ENCODE peak calls at places on chromosomes 11 and 22, in nine cellular contexts. F is HAP-1; X is cardiac muscle cell; Z is PC-3; G is lower lobe of right lung; R is CD4-positive, CD25-positive, alpha-beta regulatory T cell; N is body of pancreas; J is endothelial cell of umbilical vein; P is mesendoderm. H is an unnamed sample.

GRCh38 chr11:114316980-114317675 is 20.9 kb downstream of the NNMT start:
- DNase-seq in F (no peak), X (peak; percentile 68), Z (no peak), G (no peak), R (no peak), N (peak; percentile 33), J (no peak), P (no peak), H (no peak)

GRCh38 chr11:122883682-122883981 is 1.1 kb downstream of the JHY start:
- DNase-seq in F (no peak), X (peak; percentile 85), Z (no peak), G (no peak), R (no peak), N (no peak), J (no peak), P (no peak), H (no peak)

GRCh38 chr11:3807856-3808845 is at the start of gene PGAP2:
- DNase-seq in F (peak; percentile 62), X (peak; percentile 55), Z (peak; percentile 73), G (peak; percentile 83), R (peak; percentile 68), N (peak; percentile 59), J (peak; percentile 57), P (peak; percentile 92), H (peak; percentile 90)

GRCh38 chr22:22593964-22594656 is 35.0 kb upstream of the PRAME start:
- DNase-seq in F (peak; percentile 47), X (peak; percentile 68), Z (peak; percentile 66), G (peak; percentile 57), R (peak; percentile 69), N (peak; percentile 40), J (peak; percentile 64), P (peak; percentile 72), H (no peak)

GRCh38 chr11:35981581-35981980 is 37.7 kb downstream of the LDLRAD3 start:
- DNase-seq in F (no peak), X (peak; percentile 55), Z (no peak), G (no peak), R (no peak), N (no peak), J (peak; percentile 12), P (no peak), H (peak; percentile 54)

GRCh38 chr22:45709004-45709739 is 37.5 kb downstream of the ATXN10 start:
- DNase-seq in F (peak; percentile 45), X (peak; percentile 47), Z (peak; percentile 74), G (no peak), R (no peak), N (no peak), J (peak; percentile 33), P (no peak), H (peak; percentile 54)

GRCh38 chr11:116144387-116144958 is 628.3 kb downstream of the BUD13 start:
- DNase-seq in F (no peak), X (no peak), Z (no peak), G (no peak), R (no peak), N (no peak), J (no peak), P (peak; percentile 42), H (no peak)

GRCh38 chr11:75597636-75598035 is 35.6 kb downstream of the SERPINH1 start:
- DNase-seq in F (peak; percentile 54), X (peak; percentile 47), Z (peak; percentile 71), G (no peak), R (peak; percentile 20), N (no peak), J (peak; percentile 41), P (peak; percentile 76), H (no peak)

GRCh38 chr11:118060879-118061278 is 16.0 kb upstream of the TMPRSS4 start:
- DNase-seq in F (no peak), X (no peak), Z (no peak), G (no peak), R (no peak), N (peak; percentile 31), J (no peak), P (no peak), H (peak; percentile 76)

GRCh38 chr11:67270256-67271211 is 4.3 kb downstream of the GRK2 start:
- DNase-seq in F (no peak), X (peak; percentile 47), Z (no peak), G (peak; percentile 69), R (peak; percentile 45), N (peak; percentile 70), J (peak; percentile 27), P (peak; percentile 92), H (peak; percentile 86)

GRCh38 chr11:67628710-67629385 is 889 bp downstream of the NUDT8 start:
- DNase-seq in F (no peak), X (no peak), Z (no peak), G (peak; percentile 51), R (no peak), N (no peak), J (no peak), P (peak; percentile 65), H (no peak)

GRCh38 chr22:36606114-36606513 is 77.1 kb upstream of the EIF3D start:
- DNase-seq in F (no peak), X (no peak), Z (no peak), G (no peak), R (no peak), N (peak; percentile 38), J (no peak), P (no peak), H (no peak)

GRCh38 chr22:33470456-33470855 is 412.3 kb upstream of the SYN3 start:
- DNase-seq in F (no peak), X (no peak), Z (no peak), G (no peak), R (no peak), N (no peak), J (no peak), P (no peak), H (no peak)

GRCh38 chr11:133955091-133955846 is 1.5 kb downstream of the IGSF9B start:
- DNase-seq in F (no peak), X (no peak), Z (no peak), G (no peak), R (peak; percentile 46), N (no peak), J (no peak), P (peak; percentile 28), H (peak; percentile 84)

GRCh38 chr11:102306048-102306575 is 11.2 kb upstream of the BIRC3 start:
- DNase-seq in F (no peak), X (no peak), Z (peak; percentile 98), G (peak; percentile 81), R (peak; percentile 51), N (peak; percentile 46), J (no peak), P (no peak), H (no peak)

GRCh38 chr22:34390400-34390799 is 470.1 kb upstream of the LARGE1 start:
- DNase-seq in F (no peak), X (no peak), Z (no peak), G (no peak), R (no peak), N (no peak), J (no peak), P (peak; percentile 26), H (no peak)

DNA sequence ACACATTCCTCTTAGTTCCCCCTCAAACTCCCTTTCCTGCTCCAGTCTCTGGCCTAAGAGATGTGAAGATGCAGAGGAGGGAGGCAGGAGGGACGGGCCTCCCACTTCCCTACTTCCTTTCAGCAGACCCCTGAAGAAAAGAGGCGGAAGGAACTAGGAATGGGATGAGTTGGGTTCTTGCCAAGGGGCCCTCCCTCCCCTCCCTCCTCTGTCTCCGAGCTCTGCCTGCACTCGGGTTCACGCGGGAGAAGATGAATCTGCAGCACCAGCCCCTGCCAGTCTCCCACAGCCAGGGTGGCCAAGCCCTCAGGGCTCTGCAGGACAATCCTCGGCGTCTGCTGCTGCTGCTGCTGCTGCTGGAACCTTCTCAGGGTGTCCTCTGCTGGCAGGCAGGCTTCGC is 24.3 kb upstream of the PKNOX2 start:
- DNase-seq in F (no peak), X (no peak), Z (no peak), G (no peak), R (no peak), N (no peak), J (no peak), P (peak; percentile 49), H (peak; percentile 46)
- H3K27me3 ChIP-seq in F (no peaks in the 10 kb centered on the region), X (peaks cover 13% of the 10 kb centered on the region), Z (peaks cover 18% of the 10 kb centered on the region), G (peaks cover 24% of the 10 kb centered on the region), R (peaks cover 12% of the 10 kb centered on the region), N (no peaks in the 10 kb centered on the region), J (peaks cover 7% of the 10 kb centered on the region), P (no peaks in the 10 kb centered on the region), H (no peaks in the 10 kb centered on the region)

DNA sequence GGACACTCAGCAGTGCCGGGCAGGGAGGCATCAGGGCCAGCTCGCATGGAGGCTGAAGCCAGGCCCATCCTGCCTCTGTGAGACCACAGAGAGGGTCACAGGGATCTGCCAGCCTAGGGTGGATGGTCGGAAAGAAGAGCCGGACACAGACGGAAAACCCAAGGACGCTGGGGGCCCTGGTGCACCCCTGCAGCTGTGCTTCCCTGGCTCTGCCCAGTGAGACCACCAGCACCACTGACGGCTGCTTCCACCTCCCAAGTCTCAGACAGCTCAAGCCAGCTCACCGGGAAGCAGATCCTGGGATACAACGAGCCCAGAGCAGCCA is 42.2 kb downstream of the SHISAL1 start:
- DNase-seq in F (no peak), X (no peak), Z (no peak), G (peak; percentile 28), R (no peak), N (no peak), J (no peak), P (no peak), H (no peak)
- H3K27me3 ChIP-seq in F (peaks cover 5% of the 10 kb centered on the region), X (no peaks in the 10 kb centered on the region), Z (no peaks in the 10 kb centered on the region), G (no peaks in the 10 kb centered on the region), R (no peaks in the 10 kb centered on the region), N (no peaks in the 10 kb centered on the region), J (no peaks in the 10 kb centered on the region), P (no peaks in the 10 kb centered on the region), H (no peaks in the 10 kb centered on the region)

GRCh38 chr11:417652-418342 is 3.0 kb upstream of the SIGIRR start:
- DNase-seq in F (no peak), X (no peak), Z (no peak), G (peak; percentile 44), R (no peak), N (no peak), J (no peak), P (no peak), H (no peak)

GRCh38 chr11:414333-414857 is 404 bp downstream of the SIGIRR start:
- DNase-seq in F (no peak), X (no peak), Z (no peak), G (no peak), R (peak; percentile 62), N (no peak), J (no peak), P (no peak), H (no peak)

GRCh38 chr11:416051-416756 is 1.4 kb upstream of the SIGIRR start:
- DNase-seq in F (no peak), X (no peak), Z (no peak), G (peak; percentile 49), R (no peak), N (no peak), J (no peak), P (no peak), H (peak; percentile 45)

GRCh38 chr11:416757-417621 is 2.2 kb upstream of the SIGIRR start:
- DNase-seq in F (no peak), X (peak; percentile 34), Z (peak; percentile 79), G (peak; percentile 85), R (peak; percentile 70), N (peak; percentile 81), J (peak; percentile 18), P (peak; percentile 34), H (no peak)

GRCh38 chr11:415640-416041 is 842 bp upstream of the SIGIRR start:
- DNase-seq in F (no peak), X (no peak), Z (no peak), G (peak; percentile 43), R (peak; percentile 42), N (no peak), J (no peak), P (no peak), H (peak; percentile 36)
- H3K27me3 ChIP-seq in F (peaks cover 27% of the 10 kb centered on the region), X (peaks cover 58% of the 10 kb centered on the region), Z (no peaks in the 10 kb centered on the region), G (no peaks in the 10 kb centered on the region), R (no peaks in the 10 kb centered on the region), N (no peaks in the 10 kb centered on the region), J (no peaks in the 10 kb centered on the region), P (no peaks in the 10 kb centered on the region), H (no peaks in the 10 kb centered on the region)

GRCh38 chr22:49564666-49565515 is 262.8 kb downstream of the BRD1 start:
- DNase-seq in F (no peak), X (no peak), Z (no peak), G (no peak), R (no peak), N (no peak), J (no peak), P (no peak), H (no peak)
- H3K27me3 ChIP-seq in F (no peaks in the 10 kb centered on the region), X (no peaks in the 10 kb centered on the region), Z (peaks cover 69% of the 10 kb centered on the region), G (no peaks in the 10 kb centered on the region), R (no peaks in the 10 kb centered on the region), N (no peaks in the 10 kb centered on the region), J (no peaks in the 10 kb centered on the region), P (no peaks in the 10 kb centered on the region), H (no peaks in the 10 kb centered on the region)

H was measured in aorta.